ENCODE peak calls at places on chromosomes 11 and 22, in ten cellular contexts. One of them, this sample, is unnamed. For H3K27me3, the result is how much of the 10 kb centered on the place peaks cover.

GRCh38 chr22:33919591-33920501 is at the start of gene LARGE1:
- DNase-seq in stomach: peak
- DNase-seq in spleen: peak
- DNase-seq in kidney epithelial cell: no peak
- DNase-seq in lower lobe of right lung: peak
- DNase-seq in tibial artery: peak
- DNase-seq in prostate gland: peak
- DNase-seq in heart right ventricle: peak
- DNase-seq in neural progenitor cell: peak
- DNase-seq in fibroblast of lung: peak
- DNase-seq in this sample: peak

GRCh38 chr11:1204381-1205101 is 18.3 kb upstream of the MUC5B start:
- DNase-seq in spleen: peak
- DNase-seq in stomach: no peak
- DNase-seq in tibial artery: peak
- DNase-seq in prostate gland: no peak
- DNase-seq in heart right ventricle: no peak
- DNase-seq in fibroblast of lung: no peak
- DNase-seq in kidney epithelial cell: no peak
- DNase-seq in neural progenitor cell: no peak
- DNase-seq in lower lobe of right lung: peak
- DNase-seq in this sample: no peak

GRCh38 chr11:16603245-16603644 is 135.2 kb upstream of the C11orf58 start:
- DNase-seq in neural progenitor cell: peak
- DNase-seq in spleen: no peak
- DNase-seq in stomach: no peak
- DNase-seq in lower lobe of right lung: no peak
- DNase-seq in tibial artery: no peak
- DNase-seq in fibroblast of lung: no peak
- DNase-seq in kidney epithelial cell: no peak
- DNase-seq in prostate gland: no peak
- DNase-seq in heart right ventricle: no peak
- DNase-seq in this sample: no peak

GRCh38 chr11:12285106-12285505 is 92.3 kb upstream of the PARVA start:
- DNase-seq in fibroblast of lung: peak
- DNase-seq in prostate gland: no peak
- DNase-seq in stomach: no peak
- DNase-seq in spleen: no peak
- DNase-seq in neural progenitor cell: no peak
- DNase-seq in lower lobe of right lung: no peak
- DNase-seq in kidney epithelial cell: no peak
- DNase-seq in heart right ventricle: no peak
- DNase-seq in tibial artery: no peak
- DNase-seq in this sample: no peak

GRCh38 chr11:61928606-61929005 is 11.2 kb upstream of the RAB3IL1 start:
- DNase-seq in tibial artery: no peak
- DNase-seq in spleen: no peak
- DNase-seq in heart right ventricle: no peak
- DNase-seq in stomach: no peak
- DNase-seq in kidney epithelial cell: no peak
- DNase-seq in lower lobe of right lung: no peak
- DNase-seq in neural progenitor cell: no peak
- DNase-seq in prostate gland: no peak
- DNase-seq in fibroblast of lung: peak
- DNase-seq in this sample: no peak

GRCh38 chr22:41074466-41074865 is 17.9 kb upstream of the EP300 start:
- DNase-seq in kidney epithelial cell: no peak
- DNase-seq in stomach: no peak
- DNase-seq in lower lobe of right lung: no peak
- DNase-seq in heart right ventricle: no peak
- DNase-seq in neural progenitor cell: no peak
- DNase-seq in tibial artery: no peak
- DNase-seq in prostate gland: no peak
- DNase-seq in spleen: no peak
- DNase-seq in fibroblast of lung: no peak
- DNase-seq in this sample: no peak

GRCh38 chr22:28316014-28316413 is 363.6 kb downstream of the TTC28 start:
- DNase-seq in tibial artery: no peak
- DNase-seq in neural progenitor cell: no peak
- DNase-seq in lower lobe of right lung: no peak
- DNase-seq in stomach: peak
- DNase-seq in heart right ventricle: no peak
- DNase-seq in fibroblast of lung: no peak
- DNase-seq in spleen: no peak
- DNase-seq in kidney epithelial cell: no peak
- DNase-seq in prostate gland: no peak
- DNase-seq in this sample: no peak

GRCh38 chr11:57434640-57435546 is 8.0 kb upstream of the SLC43A3 start:
- DNase-seq in tibial artery: no peak
- DNase-seq in fibroblast of lung: peak
- DNase-seq in spleen: no peak
- DNase-seq in lower lobe of right lung: no peak
- DNase-seq in heart right ventricle: no peak
- DNase-seq in stomach: no peak
- DNase-seq in kidney epithelial cell: peak
- DNase-seq in prostate gland: peak
- DNase-seq in neural progenitor cell: no peak
- DNase-seq in this sample: peak

GRCh38 chr22:20391222-20391621 is 2.7 kb upstream of the ZNF74 start:
- DNase-seq in fibroblast of lung: no peak
- DNase-seq in tibial artery: no peak
- DNase-seq in heart right ventricle: no peak
- DNase-seq in kidney epithelial cell: no peak
- DNase-seq in prostate gland: no peak
- DNase-seq in lower lobe of right lung: no peak
- DNase-seq in neural progenitor cell: no peak
- DNase-seq in spleen: no peak
- DNase-seq in stomach: no peak
- DNase-seq in this sample: no peak

GRCh38 chr22:17842386-17842785 is 68.1 kb upstream of the BID start:
- DNase-seq in lower lobe of right lung: no peak
- DNase-seq in neural progenitor cell: no peak
- DNase-seq in heart right ventricle: no peak
- DNase-seq in stomach: peak
- DNase-seq in spleen: peak
- DNase-seq in fibroblast of lung: no peak
- DNase-seq in kidney epithelial cell: no peak
- DNase-seq in prostate gland: no peak
- DNase-seq in tibial artery: no peak
- DNase-seq in this sample: no peak

GRCh38 chr22:20155330-20156041 is 4.6 kb upstream of the CCDC188 start:
- DNase-seq in kidney epithelial cell: no peak
- DNase-seq in spleen: peak
- DNase-seq in heart right ventricle: peak
- DNase-seq in prostate gland: no peak
- DNase-seq in tibial artery: no peak
- DNase-seq in lower lobe of right lung: peak
- DNase-seq in neural progenitor cell: peak
- DNase-seq in fibroblast of lung: no peak
- DNase-seq in stomach: peak
- DNase-seq in this sample: no peak

GRCh38 chr11:8810331-8811301 is 100.4 kb upstream of the AKIP1 start:
- DNase-seq in stomach: peak
- DNase-seq in lower lobe of right lung: peak
- DNase-seq in kidney epithelial cell: no peak
- DNase-seq in prostate gland: peak
- DNase-seq in spleen: peak
- DNase-seq in neural progenitor cell: peak
- DNase-seq in heart right ventricle: peak
- DNase-seq in fibroblast of lung: peak
- DNase-seq in tibial artery: peak
- DNase-seq in this sample: peak

GRCh38 chr22:29002603-29003002 is 59.0 kb downstream of the C22orf31 start:
- DNase-seq in heart right ventricle: no peak
- DNase-seq in neural progenitor cell: no peak
- DNase-seq in lower lobe of right lung: no peak
- DNase-seq in stomach: peak
- DNase-seq in prostate gland: peak
- DNase-seq in kidney epithelial cell: no peak
- DNase-seq in spleen: no peak
- DNase-seq in fibroblast of lung: no peak
- DNase-seq in tibial artery: no peak
- DNase-seq in this sample: no peak

GRCh38 chr11:60830478-60831142 is 11.3 kb upstream of the CCDC86 start:
- DNase-seq in neural progenitor cell: no peak
- DNase-seq in prostate gland: no peak
- DNase-seq in heart right ventricle: no peak
- DNase-seq in fibroblast of lung: no peak
- DNase-seq in spleen: no peak
- DNase-seq in stomach: no peak
- DNase-seq in lower lobe of right lung: no peak
- DNase-seq in kidney epithelial cell: no peak
- DNase-seq in tibial artery: no peak
- DNase-seq in this sample: no peak

GRCh38 chr11:16296243-16296642 is 60.1 kb downstream of the SOX6 start:
- DNase-seq in prostate gland: no peak
- DNase-seq in stomach: no peak
- DNase-seq in heart right ventricle: no peak
- DNase-seq in neural progenitor cell: no peak
- DNase-seq in kidney epithelial cell: no peak
- DNase-seq in fibroblast of lung: no peak
- DNase-seq in tibial artery: no peak
- DNase-seq in spleen: no peak
- DNase-seq in lower lobe of right lung: no peak
- DNase-seq in this sample: no peak

GRCh38 chr22:43288807-43289417 is 54.3 kb downstream of the SCUBE1 start:
- DNase-seq in fibroblast of lung: no peak
- DNase-seq in kidney epithelial cell: no peak
- DNase-seq in neural progenitor cell: peak
- DNase-seq in heart right ventricle: no peak
- DNase-seq in stomach: no peak
- DNase-seq in prostate gland: no peak
- DNase-seq in lower lobe of right lung: no peak
- DNase-seq in spleen: no peak
- DNase-seq in tibial artery: no peak
- DNase-seq in this sample: no peak
- H3K4me3 ChIP-seq in fibroblast of lung: peak
- H3K4me3 ChIP-seq in kidney epithelial cell: no peak
- H3K4me3 ChIP-seq in neural progenitor cell: no peak
- H3K4me3 ChIP-seq in heart right ventricle: no peak
- H3K4me3 ChIP-seq in stomach: no peak
- H3K4me3 ChIP-seq in prostate gland: no peak
- H3K4me3 ChIP-seq in lower lobe of right lung: peak
- H3K4me3 ChIP-seq in spleen: peak
- H3K4me3 ChIP-seq in tibial artery: peak
- H3K4me3 ChIP-seq in this sample: peak

GRCh38 chr22:22210375-22210774 is 34.2 kb upstream of the VPREB1 start:
- DNase-seq in kidney epithelial cell: peak
- DNase-seq in heart right ventricle: no peak
- DNase-seq in prostate gland: no peak
- DNase-seq in tibial artery: no peak
- DNase-seq in neural progenitor cell: no peak
- DNase-seq in lower lobe of right lung: no peak
- DNase-seq in stomach: no peak
- DNase-seq in fibroblast of lung: peak
- DNase-seq in spleen: no peak
- DNase-seq in this sample: no peak
- H3K27me3 ChIP-seq in kidney epithelial cell: under half
- H3K27me3 ChIP-seq in heart right ventricle: under half
- H3K27me3 ChIP-seq in prostate gland: under half
- H3K27me3 ChIP-seq in tibial artery: under half
- H3K27me3 ChIP-seq in neural progenitor cell: half or more
- H3K27me3 ChIP-seq in lower lobe of right lung: under half
- H3K27me3 ChIP-seq in stomach: under half
- H3K27me3 ChIP-seq in fibroblast of lung: under half
- H3K27me3 ChIP-seq in spleen: under half
- H3K27me3 ChIP-seq in this sample: under half

GRCh38 chr22:26890870-26891269 is 233.5 kb downstream of the MIAT start:
- DNase-seq in stomach: no peak
- DNase-seq in spleen: no peak
- DNase-seq in prostate gland: no peak
- DNase-seq in fibroblast of lung: no peak
- DNase-seq in heart right ventricle: no peak
- DNase-seq in neural progenitor cell: peak
- DNase-seq in lower lobe of right lung: no peak
- DNase-seq in tibial artery: no peak
- DNase-seq in kidney epithelial cell: no peak
- DNase-seq in this sample: no peak
- TF ChIP-seq CTCF in stomach: no peak
- TF ChIP-seq CTCF in spleen: no peak
- TF ChIP-seq CTCF in prostate gland: no peak
- TF ChIP-seq CTCF in fibroblast of lung: no peak
- TF ChIP-seq CTCF in heart right ventricle: no peak
- TF ChIP-seq CTCF in neural progenitor cell: peak
- TF ChIP-seq CTCF in lower lobe of right lung: no peak
- TF ChIP-seq CTCF in tibial artery: no peak
- TF ChIP-seq CTCF in kidney epithelial cell: peak
- TF ChIP-seq CTCF in this sample: no peak

GRCh38 chr11:28702871-28703270 is 594.7 kb downstream of the METTL15 start:
- DNase-seq in lower lobe of right lung: no peak
- DNase-seq in tibial artery: no peak
- DNase-seq in kidney epithelial cell: no peak
- DNase-seq in fibroblast of lung: no peak
- DNase-seq in neural progenitor cell: no peak
- DNase-seq in stomach: no peak
- DNase-seq in heart right ventricle: no peak
- DNase-seq in spleen: no peak
- DNase-seq in prostate gland: no peak
- DNase-seq in this sample: no peak

GRCh38 chr11:28701760-28702449 is 593.7 kb downstream of the METTL15 start:
- DNase-seq in heart right ventricle: no peak
- DNase-seq in prostate gland: peak
- DNase-seq in fibroblast of lung: no peak
- DNase-seq in lower lobe of right lung: no peak
- DNase-seq in kidney epithelial cell: no peak
- DNase-seq in spleen: no peak
- DNase-seq in neural progenitor cell: no peak
- DNase-seq in tibial artery: no peak
- DNase-seq in stomach: peak
- DNase-seq in this sample: no peak

GRCh38 chr11:28703371-28703770 is 595.2 kb downstream of the METTL15 start:
- DNase-seq in tibial artery: no peak
- DNase-seq in stomach: no peak
- DNase-seq in kidney epithelial cell: no peak
- DNase-seq in fibroblast of lung: no peak
- DNase-seq in lower lobe of right lung: no peak
- DNase-seq in neural progenitor cell: no peak
- DNase-seq in heart right ventricle: no peak
- DNase-seq in prostate gland: no peak
- DNase-seq in spleen: no peak
- DNase-seq in this sample: no peak

GRCh38 chr11:28704801-28705200 is 596.6 kb downstream of the METTL15 start:
- DNase-seq in tibial artery: no peak
- DNase-seq in kidney epithelial cell: no peak
- DNase-seq in heart right ventricle: no peak
- DNase-seq in stomach: no peak
- DNase-seq in spleen: no peak
- DNase-seq in fibroblast of lung: no peak
- DNase-seq in prostate gland: no peak
- DNase-seq in neural progenitor cell: no peak
- DNase-seq in lower lobe of right lung: no peak
- DNase-seq in this sample: no peak

DNA sequence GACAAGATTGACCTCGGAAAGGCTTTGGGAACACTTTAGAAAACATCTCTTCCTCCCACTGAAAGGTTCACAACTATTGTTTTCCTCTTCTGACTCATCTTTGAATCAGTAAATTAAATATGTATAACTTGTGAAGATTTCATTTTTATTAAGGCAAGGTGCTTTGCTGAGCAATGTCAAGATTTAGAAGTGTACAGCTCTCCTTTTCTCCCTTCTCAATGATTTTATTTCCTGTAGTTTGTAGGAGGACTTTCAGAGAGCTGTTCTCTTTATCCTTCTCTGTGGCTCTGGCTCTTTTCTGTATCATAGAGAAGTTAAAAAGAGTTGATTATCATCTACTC is 594.2 kb downstream of the METTL15 start:
- DNase-seq in tibial artery: no peak
- DNase-seq in neural progenitor cell: no peak
- DNase-seq in kidney epithelial cell: no peak
- DNase-seq in stomach: no peak
- DNase-seq in spleen: no peak
- DNase-seq in lower lobe of right lung: no peak
- DNase-seq in heart right ventricle: no peak
- DNase-seq in fibroblast of lung: no peak
- DNase-seq in prostate gland: no peak
- DNase-seq in this sample: no peak
- H3K4me3 ChIP-seq in tibial artery: no peak
- H3K4me3 ChIP-seq in neural progenitor cell: no peak
- H3K4me3 ChIP-seq in kidney epithelial cell: no peak
- H3K4me3 ChIP-seq in stomach: no peak
- H3K4me3 ChIP-seq in spleen: no peak
- H3K4me3 ChIP-seq in lower lobe of right lung: no peak
- H3K4me3 ChIP-seq in heart right ventricle: no peak
- H3K4me3 ChIP-seq in fibroblast of lung: no peak
- H3K4me3 ChIP-seq in prostate gland: no peak
- H3K4me3 ChIP-seq in this sample: no peak

This sample was measured in ascending aorta.